ENCODE peak calls at places on chromosomes 1 and 21, in four cellular contexts. One of them, this sample, is unnamed. For H3K4me1, the result is how much of the 10 kb centered on the place peaks cover.

GRCh38 chr1:15952317-15953258 is 23.3 kb downstream of the ZBTB17 start:
- DNase-seq in sigmoid colon: no peak
- DNase-seq in PC-3: peak
- DNase-seq in A549: peak
- DNase-seq in this sample: no peak

GRCh38 chr1:50915621-50916020 is 44.4 kb downstream of the FAF1 start:
- DNase-seq in sigmoid colon: no peak
- DNase-seq in PC-3: no peak
- DNase-seq in A549: no peak
- DNase-seq in this sample: no peak

GRCh38 chr1:17466359-17466758 is 26.9 kb upstream of the RCC2 start:
- DNase-seq in sigmoid colon: no peak
- DNase-seq in PC-3: no peak
- DNase-seq in A549: no peak
- DNase-seq in this sample: no peak

GRCh38 chr1:43547538-43548072 is 16.9 kb downstream of the PTPRF start:
- DNase-seq in sigmoid colon: no peak
- DNase-seq in PC-3: no peak
- DNase-seq in A549: no peak
- DNase-seq in this sample: no peak

GRCh38 chr1:184296466-184297243 is 90.2 kb upstream of the C1orf21 start:
- DNase-seq in sigmoid colon: peak
- DNase-seq in PC-3: no peak
- DNase-seq in A549: no peak
- DNase-seq in this sample: peak

GRCh38 chr1:54476231-54477109 is 70.3 kb upstream of the SSBP3 start:
- DNase-seq in sigmoid colon: no peak
- DNase-seq in PC-3: no peak
- DNase-seq in A549: no peak
- DNase-seq in this sample: no peak

GRCh38 chr1:39407889-39408640 is 83.4 kb upstream of the BMP8A start:
- DNase-seq in sigmoid colon: no peak
- DNase-seq in PC-3: peak
- DNase-seq in A549: no peak
- DNase-seq in this sample: no peak

GRCh38 chr1:115363171-115363570 is 25.1 kb upstream of the NGF start:
- DNase-seq in sigmoid colon: no peak
- DNase-seq in PC-3: no peak
- DNase-seq in A549: no peak
- DNase-seq in this sample: no peak

GRCh38 chr1:29166291-29166878 is 15.3 kb downstream of the SRSF4 start:
- DNase-seq in sigmoid colon: no peak
- DNase-seq in PC-3: no peak
- DNase-seq in A549: no peak
- DNase-seq in this sample: no peak

GRCh38 chr1:200248541-200248940 is 161.3 kb downstream of the ZNF281 start:
- DNase-seq in sigmoid colon: no peak
- DNase-seq in PC-3: no peak
- DNase-seq in A549: no peak
- DNase-seq in this sample: no peak

GRCh38 chr21:42042651-42043050 is 28.5 kb upstream of the UMODL1 start:
- DNase-seq in sigmoid colon: no peak
- DNase-seq in PC-3: no peak
- DNase-seq in A549: no peak
- DNase-seq in this sample: no peak

GRCh38 chr1:170073893-170074249 is 624 bp downstream of the KIFAP3 start:
- DNase-seq in sigmoid colon: no peak
- DNase-seq in PC-3: no peak
- DNase-seq in A549: no peak
- DNase-seq in this sample: no peak

GRCh38 chr1:230917284-230918135 is 49.2 kb upstream of the C1orf198 start:
- DNase-seq in sigmoid colon: peak
- DNase-seq in PC-3: peak
- DNase-seq in A549: peak
- DNase-seq in this sample: peak

GRCh38 chr1:99163671-99164070 is 100.6 kb upstream of the PLPPR4 start:
- DNase-seq in sigmoid colon: no peak
- DNase-seq in PC-3: no peak
- DNase-seq in A549: no peak
- DNase-seq in this sample: no peak

GRCh38 chr1:209198926-209199325 is 384.6 kb upstream of the CAMK1G start:
- DNase-seq in sigmoid colon: no peak
- DNase-seq in PC-3: no peak
- DNase-seq in A549: no peak
- DNase-seq in this sample: no peak

GRCh38 chr1:172940170-172940855 is 110.4 kb downstream of the TNFSF18 start:
- DNase-seq in sigmoid colon: no peak
- DNase-seq in PC-3: no peak
- DNase-seq in A549: no peak
- DNase-seq in this sample: no peak

GRCh38 chr1:197486948-197487347 is 218.9 kb downstream of the CRB1 start:
- DNase-seq in sigmoid colon: no peak
- DNase-seq in PC-3: no peak
- DNase-seq in A549: no peak
- DNase-seq in this sample: no peak

GRCh38 chr1:33966346-33967141 is 102.7 kb downstream of the HMGB4 start:
- DNase-seq in sigmoid colon: no peak
- DNase-seq in PC-3: no peak
- DNase-seq in A549: no peak
- DNase-seq in this sample: no peak

GRCh38 chr1:101781437-101781836 is 215.3 kb downstream of the OLFM3 start:
- DNase-seq in sigmoid colon: no peak
- DNase-seq in PC-3: peak
- DNase-seq in A549: no peak
- DNase-seq in this sample: no peak

GRCh38 chr1:117562581-117563491 is 43.0 kb upstream of the TENT5C start:
- DNase-seq in sigmoid colon: no peak
- DNase-seq in PC-3: peak
- DNase-seq in A549: no peak
- DNase-seq in this sample: peak

GRCh38 chr1:73065585-73065984 is 783.2 kb upstream of the NEGR1 start:
- DNase-seq in sigmoid colon: no peak
- DNase-seq in PC-3: peak
- DNase-seq in A549: no peak
- DNase-seq in this sample: no peak

GRCh38 chr21:28283652-28284490 is 708.8 kb downstream of the LTN1 start:
- DNase-seq in sigmoid colon: no peak
- DNase-seq in PC-3: peak
- DNase-seq in A549: no peak
- DNase-seq in this sample: no peak

GRCh38 chr1:9013824-9014223 is 12.4 kb downstream of the SLC2A7 start:
- DNase-seq in sigmoid colon: no peak
- DNase-seq in PC-3: no peak
- DNase-seq in A549: no peak
- DNase-seq in this sample: no peak

GRCh38 chr1:98403981-98404380 is 257.5 kb upstream of the SNX7 start:
- DNase-seq in sigmoid colon: no peak
- DNase-seq in PC-3: no peak
- DNase-seq in A549: no peak
- DNase-seq in this sample: no peak

GRCh38 chr1:53524428-53525400 is 65.5 kb downstream of the DMRTB1 start:
- DNase-seq in sigmoid colon: peak
- DNase-seq in PC-3: no peak
- DNase-seq in A549: no peak
- DNase-seq in this sample: no peak

GRCh38 chr1:209708297-209708696 is 3.7 kb downstream of the HSD11B1 start:
- DNase-seq in sigmoid colon: no peak
- DNase-seq in PC-3: no peak
- DNase-seq in A549: no peak
- DNase-seq in this sample: no peak

GRCh38 chr1:95653598-95653997 is 419.6 kb downstream of the RWDD3 start:
- DNase-seq in sigmoid colon: no peak
- DNase-seq in PC-3: no peak
- DNase-seq in A549: no peak
- DNase-seq in this sample: no peak

GRCh38 chr21:42849759-42850412 is 29.5 kb downstream of the WDR4 start:
- DNase-seq in sigmoid colon: no peak
- DNase-seq in PC-3: no peak
- DNase-seq in A549: no peak
- DNase-seq in this sample: no peak

GRCh38 chr1:210024996-210025395 is 87.0 kb downstream of the SYT14 start:
- DNase-seq in sigmoid colon: no peak
- DNase-seq in PC-3: no peak
- DNase-seq in A549: no peak
- DNase-seq in this sample: no peak

GRCh38 chr1:244449936-244450508 is 1.7 kb downstream of the ADSS2 start:
- DNase-seq in sigmoid colon: no peak
- DNase-seq in PC-3: no peak
- DNase-seq in A549: no peak
- DNase-seq in this sample: no peak

GRCh38 chr1:14238472-14239059 is 359.9 kb upstream of the KAZN start:
- DNase-seq in sigmoid colon: peak
- DNase-seq in PC-3: no peak
- DNase-seq in A549: no peak
- DNase-seq in this sample: peak

GRCh38 chr1:21911205-21912001 is 25.7 kb downstream of the HSPG2 start:
- DNase-seq in sigmoid colon: no peak
- DNase-seq in PC-3: no peak
- DNase-seq in A549: no peak
- DNase-seq in this sample: no peak

GRCh38 chr1:159675046-159675445 is 39.3 kb downstream of the CRP start:
- DNase-seq in sigmoid colon: no peak
- DNase-seq in PC-3: no peak
- DNase-seq in A549: no peak
- DNase-seq in this sample: no peak

GRCh38 chr1:159664247-159664646 is 50.1 kb downstream of the CRP start:
- DNase-seq in sigmoid colon: no peak
- DNase-seq in PC-3: no peak
- DNase-seq in A549: no peak
- DNase-seq in this sample: no peak

GRCh38 chr1:159663547-159663946 is 50.8 kb downstream of the CRP start:
- DNase-seq in sigmoid colon: no peak
- DNase-seq in PC-3: no peak
- DNase-seq in A549: no peak
- DNase-seq in this sample: no peak

GRCh38 chr1:159669338-159669737 is 45.1 kb downstream of the CRP start:
- DNase-seq in sigmoid colon: no peak
- DNase-seq in PC-3: no peak
- DNase-seq in A549: no peak
- DNase-seq in this sample: no peak
- H3K4me3 ChIP-seq in sigmoid colon: no peak
- H3K4me3 ChIP-seq in PC-3: no peak
- H3K4me3 ChIP-seq in A549: no peak
- H3K4me3 ChIP-seq in this sample: no peak

GRCh38 chr1:40980068-40980452 is 564 bp downstream of the CTPS1 start:
- DNase-seq in sigmoid colon: no peak
- DNase-seq in PC-3: no peak
- DNase-seq in A549: no peak
- DNase-seq in this sample: no peak
- H3K4me1 ChIP-seq in sigmoid colon: under half
- H3K4me1 ChIP-seq in PC-3: under half
- H3K4me1 ChIP-seq in A549: half or more
- H3K4me1 ChIP-seq in this sample: under half

DNA sequence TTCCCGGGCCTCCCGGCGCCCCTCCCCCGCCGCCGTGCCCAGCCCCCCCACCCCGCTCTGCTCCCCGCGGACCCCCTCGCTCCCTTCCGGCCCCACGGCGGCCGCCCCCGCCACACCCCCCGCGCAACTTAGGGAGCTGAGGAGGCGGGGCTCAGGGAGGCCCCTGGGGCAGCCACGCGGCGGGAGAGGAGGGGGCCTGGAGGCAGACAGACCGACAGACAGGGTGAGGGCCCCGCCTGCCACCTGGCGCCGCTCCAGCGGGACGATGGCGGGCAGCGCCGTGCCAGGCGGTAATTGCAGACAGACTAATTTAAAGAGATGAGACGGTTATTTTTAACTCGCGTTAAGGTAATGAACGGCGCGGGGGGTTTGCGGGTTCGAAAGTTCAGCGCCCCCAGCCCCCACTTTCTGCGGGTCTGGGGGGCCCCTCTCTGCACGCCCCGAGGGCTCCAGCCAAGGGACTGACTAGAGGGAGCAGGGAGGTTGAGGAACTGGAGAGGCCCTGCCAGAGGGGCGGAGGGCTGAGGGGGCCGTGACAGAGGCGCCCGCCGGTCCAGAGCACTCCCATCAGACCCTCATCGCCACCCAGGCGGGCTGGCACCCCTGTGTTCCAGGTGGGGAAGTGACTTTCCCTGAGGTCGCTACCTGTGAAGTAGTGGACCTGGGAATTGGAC is 5.3 kb downstream of the FOXO6 start:
- DNase-seq in sigmoid colon: no peak
- DNase-seq in PC-3: no peak
- DNase-seq in A549: no peak
- DNase-seq in this sample: peak
- H3K4me3 ChIP-seq in sigmoid colon: peak
- H3K4me3 ChIP-seq in PC-3: peak
- H3K4me3 ChIP-seq in A549: peak
- H3K4me3 ChIP-seq in this sample: peak

GRCh38 chr1:218353656-218354055 is 8.5 kb downstream of the TGFB2 start:
- DNase-seq in sigmoid colon: no peak
- DNase-seq in PC-3: no peak
- DNase-seq in A549: no peak
- DNase-seq in this sample: no peak
- H3K4me1 ChIP-seq in sigmoid colon: under half
- H3K4me1 ChIP-seq in PC-3: half or more
- H3K4me1 ChIP-seq in A549: half or more
- H3K4me1 ChIP-seq in this sample: under half

GRCh38 chr21:44748621-44749020 is 37.2 kb upstream of the TSPEAR start:
- DNase-seq in sigmoid colon: no peak
- DNase-seq in PC-3: no peak
- DNase-seq in A549: no peak
- DNase-seq in this sample: peak
- H3K4me3 ChIP-seq in sigmoid colon: no peak
- H3K4me3 ChIP-seq in PC-3: no peak
- H3K4me3 ChIP-seq in A549: no peak
- H3K4me3 ChIP-seq in this sample: no peak

DNA sequence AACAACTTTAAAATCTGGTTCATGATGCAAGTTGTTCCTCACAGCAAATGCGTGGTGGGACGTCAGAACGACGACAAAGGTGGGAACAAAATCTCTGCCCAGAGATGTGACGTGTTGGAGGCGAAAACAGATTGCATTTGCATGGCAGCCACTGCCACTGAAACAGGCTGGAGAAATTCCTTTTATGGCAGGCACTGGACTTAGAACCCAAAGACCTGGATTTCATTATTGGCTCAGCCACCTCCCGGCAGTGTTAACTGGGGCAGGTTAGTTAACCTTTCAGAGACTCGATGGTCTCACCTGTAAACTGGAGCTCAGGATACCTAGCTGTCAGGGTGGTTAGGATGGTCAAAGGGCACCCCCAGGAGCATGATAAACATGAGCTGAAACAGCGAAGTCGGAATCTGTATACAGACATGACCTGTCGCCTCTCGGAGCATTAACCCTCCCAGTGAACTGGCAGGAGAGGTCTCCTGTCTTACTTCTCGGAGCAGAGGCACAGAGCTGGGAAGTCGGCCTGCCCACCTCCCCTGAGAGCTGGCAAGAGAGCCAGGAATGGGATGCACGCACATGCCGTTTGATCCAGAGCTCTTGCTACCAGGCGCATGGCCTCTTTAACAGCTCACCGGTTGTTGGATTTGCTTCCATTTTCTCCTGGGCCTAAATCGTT is 59.2 kb upstream of the TARBP1 start:
- DNase-seq in sigmoid colon: peak
- DNase-seq in PC-3: no peak
- DNase-seq in A549: no peak
- DNase-seq in this sample: no peak
- H3K4me1 ChIP-seq in sigmoid colon: half or more
- H3K4me1 ChIP-seq in PC-3: under half
- H3K4me1 ChIP-seq in A549: under half
- H3K4me1 ChIP-seq in this sample: under half